ENCODE peak calls at places on chromosomes 4 and X, in seven cellular contexts. F, G, I, L, M, T and Y are unnamed samples.

GRCh38 chrX:2485789-2486345 is 14.9 kb downstream of the DHRSX start:
- DNase-seq in F (no peak), G (no peak), I (no peak), L (no peak), M (no peak), T (no peak), Y (no peak)

GRCh38 chr4:122784261-122784660 is 42.4 kb upstream of the FGF2 start:
- DNase-seq in F (no peak), G (no peak), I (no peak), L (no peak), M (no peak), T (no peak), Y (no peak)

GRCh38 chr4:173371292-173372192 is 788 bp downstream of the SAP30 start:
- DNase-seq in F (peak; percentile 43), G (no peak), I (peak; percentile 78), L (peak; percentile 68), M (peak; percentile 39), T (peak; percentile 69), Y (peak; percentile 73)

GRCh38 chrX:23372220-23372902 is 37.7 kb downstream of the PTCHD1 start:
- DNase-seq in F (no peak), G (no peak), I (no peak), L (no peak), M (no peak), T (no peak), Y (no peak)

GRCh38 chrX:128653524-128653923 is 601.3 kb upstream of the ACTRT1 start:
- DNase-seq in F (no peak), G (no peak), I (no peak), L (no peak), M (no peak), T (no peak), Y (no peak)

GRCh38 chr4:170271723-170272122 is 182.0 kb upstream of the AADAT start:
- DNase-seq in F (no peak), G (no peak), I (no peak), L (no peak), M (no peak), T (no peak), Y (no peak)

GRCh38 chr4:40843696-40844095 is 93.9 kb downstream of the NSUN7 start:
- DNase-seq in F (no peak), G (no peak), I (no peak), L (no peak), M (peak; percentile 18), T (no peak), Y (no peak)

GRCh38 chr4:150078041-150078995 is at the start of gene DCLK2:
- DNase-seq in F (peak; percentile 55), G (peak; percentile 21), I (peak; percentile 65), L (peak; percentile 85), M (peak; percentile 22), T (peak; percentile 87), Y (peak; percentile 72)

GRCh38 chrX:134741801-134742200 is 83.5 kb upstream of the PLAC1 start:
- DNase-seq in F (no peak), G (no peak), I (no peak), L (no peak), M (no peak), T (no peak), Y (no peak)

GRCh38 chr4:182809417-182810102 is 107.6 kb downstream of the DCTD start:
- DNase-seq in F (no peak), G (peak; percentile 18), I (no peak), L (no peak), M (no peak), T (no peak), Y (no peak)

GRCh38 chr4:118865091-118865708 is 23.5 kb upstream of the SYNPO2 start:
- DNase-seq in F (peak; percentile 49), G (peak; percentile 64), I (no peak), L (peak; percentile 28), M (no peak), T (peak; percentile 64), Y (peak; percentile 56)

GRCh38 chrX:28854637-28855036 is 267.4 kb downstream of the IL1RAPL1 start:
- DNase-seq in F (no peak), G (no peak), I (no peak), L (no peak), M (no peak), T (peak; percentile 39), Y (no peak)

GRCh38 chrX:64894454-64895038 is 81.7 kb downstream of the ZC4H2 start:
- DNase-seq in F (no peak), G (peak; percentile 12), I (peak; percentile 58), L (no peak), M (peak; percentile 13), T (peak; percentile 5), Y (peak; percentile 12)

GRCh38 chrX:118226060-118226428 is 109.4 kb upstream of the KLHL13 start:
- DNase-seq in F (peak; percentile 11), G (no peak), I (no peak), L (no peak), M (no peak), T (no peak), Y (no peak)

GRCh38 chr4:825969-826330 is at the start of gene CPLX1:
- DNase-seq in F (no peak), G (no peak), I (peak; percentile 62), L (no peak), M (peak; percentile 91), T (no peak), Y (peak; percentile 41)

GRCh38 chr4:37762294-37763163 is 64.0 kb upstream of the PGM2 start:
- DNase-seq in F (no peak), G (peak; percentile 6), I (no peak), L (peak; percentile 25), M (no peak), T (peak; percentile 36), Y (no peak)

GRCh38 chr4:83011779-83012630 is 1.4 kb upstream of the LIN54 start:
- DNase-seq in F (no peak), G (no peak), I (peak; percentile 63), L (peak; percentile 24), M (no peak), T (peak; percentile 24), Y (peak; percentile 62)

GRCh38 chrX:23742174-23742692 is 843 bp downstream of the ACOT9 start:
- DNase-seq in F (peak; percentile 45), G (no peak), I (no peak), L (peak; percentile 51), M (peak; percentile 10), T (peak; percentile 74), Y (peak; percentile 43)

GRCh38 chr4:144712775-144713174 is 66.8 kb downstream of the HHIP start:
- DNase-seq in F (no peak), G (no peak), I (no peak), L (no peak), M (no peak), T (peak; percentile 87), Y (no peak)

GRCh38 chr4:150010525-150011126 is 67.6 kb upstream of the DCLK2 start:
- DNase-seq in F (peak; percentile 31), G (peak; percentile 63), I (no peak), L (peak; percentile 40), M (peak; percentile 19), T (peak; percentile 72), Y (peak; percentile 60)

GRCh38 chr4:138190452-138190858 is 51.7 kb downstream of the SLC7A11 start:
- DNase-seq in F (no peak), G (no peak), I (no peak), L (no peak), M (no peak), T (no peak), Y (no peak)

GRCh38 chr4:188707036-188707435 is 567.8 kb downstream of the TRIML1 start:
- DNase-seq in F (no peak), G (no peak), I (no peak), L (no peak), M (no peak), T (peak; percentile 17), Y (no peak)

GRCh38 chrX:150200820-150201287 is 162.3 kb upstream of the MAMLD1 start:
- DNase-seq in F (peak; percentile 93), G (peak; percentile 80), I (no peak), L (peak; percentile 65), M (peak; percentile 11), T (peak; percentile 98), Y (peak; percentile 8)

GRCh38 chrX:74535211-74535621 is 79.2 kb downstream of the RLIM start:
- DNase-seq in F (no peak), G (peak; percentile 21), I (no peak), L (peak; percentile 23), M (peak; percentile 9), T (peak; percentile 71), Y (peak; percentile 45)

DNA sequence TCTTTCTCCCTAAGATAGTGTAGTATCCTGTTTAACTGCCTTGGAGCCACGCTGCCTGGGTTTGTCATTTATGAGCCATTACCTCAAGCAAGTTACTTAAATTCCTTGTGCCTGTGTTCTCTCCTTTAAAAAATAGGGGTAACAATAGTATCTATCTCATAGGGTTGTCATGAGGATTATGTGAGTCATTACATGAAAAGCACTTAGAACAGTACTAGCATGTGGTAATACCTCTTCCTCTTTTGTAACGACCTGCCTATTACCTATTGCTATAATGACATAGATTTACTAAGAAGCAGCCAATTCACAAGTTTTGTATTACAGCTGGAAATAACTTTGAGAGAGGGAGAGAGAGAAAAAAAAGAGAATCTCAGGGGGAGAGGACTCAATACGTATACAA is 834.7 kb downstream of the RAPGEF2 start:
- DNase-seq in F (no peak), G (no peak), I (no peak), L (no peak), M (no peak), T (no peak), Y (no peak)
- H3K27ac ChIP-seq in F (no peak overlapping the region), G (no peak overlapping the region), I (no peak overlapping the region), L (no peak overlapping the region), M (no peak overlapping the region), T (no peak overlapping the region), Y (no peak overlapping the region)

GRCh38 chr4:108172231-108172779 is 3.6 kb upstream of the LEF1 start:
- DNase-seq in F (no peak), G (no peak), I (peak; percentile 62), L (no peak), M (no peak), T (no peak), Y (no peak)
- H3K4me3 ChIP-seq in F (peak overlapping the region; percentile 48), G (no peak overlapping the region), I (peak overlapping the region; percentile 21), L (peak overlapping the region; percentile 23), M (no peak overlapping the region), T (no peak overlapping the region), Y (no peak overlapping the region)

DNA sequence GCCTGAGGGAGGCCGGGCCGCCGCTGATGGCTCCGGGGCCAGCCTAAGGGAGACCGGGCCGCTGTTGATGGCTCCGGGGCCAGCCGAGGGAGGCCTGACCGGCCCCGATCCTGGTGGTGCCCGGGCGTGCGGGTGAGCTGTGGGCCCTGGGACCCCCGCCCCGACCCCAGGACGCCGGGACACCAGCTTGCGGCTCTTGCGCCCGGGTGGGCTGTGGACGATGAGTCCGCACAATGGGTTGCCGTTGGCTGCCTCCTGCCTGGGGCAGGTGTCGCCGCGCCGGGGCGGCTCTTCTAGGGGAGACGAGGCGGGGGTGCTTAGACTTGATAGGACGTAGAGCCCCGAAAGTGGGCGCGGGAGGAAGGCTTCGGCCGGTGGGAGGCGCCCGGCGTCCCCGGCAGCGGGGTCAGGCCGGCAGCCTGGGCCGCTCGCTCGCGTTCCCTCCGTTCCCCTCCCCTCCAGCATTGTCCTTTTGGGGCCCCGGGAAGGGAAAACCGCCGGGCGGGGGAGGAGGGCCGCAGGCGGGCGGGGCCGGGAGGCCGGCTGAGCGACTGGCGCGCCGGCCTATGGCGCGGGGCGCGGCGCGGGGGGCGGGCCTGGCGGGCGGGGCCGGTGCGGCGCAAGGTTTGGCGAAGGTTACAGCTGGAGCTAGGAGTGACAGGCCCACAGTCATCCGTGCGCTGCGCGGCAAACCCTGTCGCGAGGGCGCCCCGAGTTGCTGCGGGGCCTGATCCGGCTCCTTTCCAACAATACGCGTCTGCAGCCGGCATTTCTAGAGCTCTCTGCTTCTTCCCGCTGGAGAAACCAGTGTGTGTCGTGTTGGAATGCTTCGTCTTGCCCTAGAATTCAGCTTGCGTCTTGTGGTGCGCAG is 819 bp downstream of the KIAA0232 start:
- DNase-seq in F (peak; percentile 73), G (peak; percentile 52), I (peak; percentile 90), L (peak; percentile 89), M (peak; percentile 96), T (peak; percentile 79), Y (peak; percentile 90)
- TF ChIP-seq POLR2A in F (peak; percentile 27), G (peak; percentile 55), I (peak; percentile 77), L (peak; percentile 87), M (peak; percentile 79), T (peak; percentile 77), Y (peak; percentile 82)

GRCh38 chr4:147682755-147683154 is 1.2 kb downstream of the PRMT9 start:
- DNase-seq in F (no peak), G (no peak), I (no peak), L (no peak), M (no peak), T (peak; percentile 56), Y (no peak)
- H3K27ac ChIP-seq in F (no peak overlapping the region), G (no peak overlapping the region), I (no peak overlapping the region), L (peak overlapping the region; percentile 91), M (no peak overlapping the region), T (no peak overlapping the region), Y (peak overlapping the region; percentile 94)